ENCODE peak calls at places on chromosomes 16 and 17, in four cellular contexts. One of them, this sample, is unnamed.

GRCh38 chr17:81694810-81695209 is 8.4 kb upstream of the MRPL12 start:
- DNase-seq in endothelial cell of umbilical vein: no peak
- DNase-seq in A549: no peak
- DNase-seq in K562: no peak
- DNase-seq in this sample: no peak

GRCh38 chr16:77499373-77500285 is 64.8 kb upstream of the ADAMTS18 start:
- DNase-seq in A549: peak; percentile 6
- DNase-seq in K562: no peak
- DNase-seq in endothelial cell of umbilical vein: peak; percentile 91
- DNase-seq in this sample: no peak

GRCh38 chr17:34163681-34164080 is 91.4 kb upstream of the CCL2 start:
- DNase-seq in K562: peak; percentile 21
- DNase-seq in A549: peak; percentile 23
- DNase-seq in endothelial cell of umbilical vein: no peak
- DNase-seq in this sample: peak; percentile 52

GRCh38 chr17:19948100-19948943 is 29.3 kb downstream of the AKAP10 start:
- DNase-seq in endothelial cell of umbilical vein: no peak
- DNase-seq in A549: peak; percentile 21
- DNase-seq in K562: no peak
- DNase-seq in this sample: no peak

GRCh38 chr17:33647976-33648375 is 354.9 kb upstream of the ASIC2 start:
- DNase-seq in K562: no peak
- DNase-seq in endothelial cell of umbilical vein: no peak
- DNase-seq in A549: peak; percentile 20
- DNase-seq in this sample: peak; percentile 22

GRCh38 chr17:31427684-31428083 is 36.2 kb downstream of the RAB11FIP4 start:
- DNase-seq in endothelial cell of umbilical vein: no peak
- DNase-seq in A549: no peak
- DNase-seq in K562: no peak
- DNase-seq in this sample: no peak

GRCh38 chr16:52618753-52619497 is 72.0 kb upstream of the TOX3 start:
- DNase-seq in endothelial cell of umbilical vein: no peak
- DNase-seq in K562: no peak
- DNase-seq in A549: no peak
- DNase-seq in this sample: no peak

GRCh38 chr17:54891176-54891821 is 9.4 kb upstream of the TOM1L1 start:
- DNase-seq in K562: peak; percentile 74
- DNase-seq in endothelial cell of umbilical vein: peak; percentile 37
- DNase-seq in A549: peak; percentile 80
- DNase-seq in this sample: peak; percentile 51

GRCh38 chr16:21156767-21157467 is 1.6 kb upstream of the LDAF1 start:
- DNase-seq in endothelial cell of umbilical vein: peak; percentile 65
- DNase-seq in A549: peak; percentile 69
- DNase-seq in K562: peak; percentile 66
- DNase-seq in this sample: peak; percentile 40

GRCh38 chr17:76872221-76872873 is 4.1 kb downstream of the MGAT5B start:
- DNase-seq in K562: no peak
- DNase-seq in endothelial cell of umbilical vein: peak; percentile 72
- DNase-seq in A549: peak; percentile 92
- DNase-seq in this sample: peak; percentile 44

GRCh38 chr16:10181196-10182162 is 749 bp downstream of the GRIN2A start:
- DNase-seq in K562: peak; percentile 78
- DNase-seq in endothelial cell of umbilical vein: peak; percentile 35
- DNase-seq in A549: peak; percentile 62
- DNase-seq in this sample: peak; percentile 25

GRCh38 chr17:7293821-7294613 is 422 bp downstream of the YBX2 start:
- DNase-seq in A549: no peak
- DNase-seq in endothelial cell of umbilical vein: no peak
- DNase-seq in K562: peak; percentile 63
- DNase-seq in this sample: peak; percentile 42

GRCh38 chr16:53503270-53503911 is 382 bp upstream of the AKTIP start:
- DNase-seq in K562: peak; percentile 98
- DNase-seq in A549: peak; percentile 95
- DNase-seq in endothelial cell of umbilical vein: peak; percentile 100
- DNase-seq in this sample: peak; percentile 100

GRCh38 chr17:69884361-69884760 is 190.7 kb upstream of the KCNJ16 start:
- DNase-seq in endothelial cell of umbilical vein: no peak
- DNase-seq in A549: no peak
- DNase-seq in K562: no peak
- DNase-seq in this sample: no peak

GRCh38 chr17:43043306-43043705 is 18.3 kb downstream of the RND2 start:
- DNase-seq in K562: no peak
- DNase-seq in endothelial cell of umbilical vein: no peak
- DNase-seq in A549: no peak
- DNase-seq in this sample: no peak

GRCh38 chr17:45123930-45124796 is 8.2 kb downstream of the PLCD3 start:
- DNase-seq in endothelial cell of umbilical vein: peak; percentile 90
- DNase-seq in K562: peak; percentile 82
- DNase-seq in A549: peak; percentile 95
- DNase-seq in this sample: peak; percentile 98

GRCh38 chr17:33154869-33155455 is 138.1 kb downstream of the ASIC2 start:
- DNase-seq in endothelial cell of umbilical vein: no peak
- DNase-seq in A549: no peak
- DNase-seq in K562: no peak
- DNase-seq in this sample: no peak

GRCh38 chr16:53817117-53817516 is 113.2 kb downstream of the FTO start:
- DNase-seq in endothelial cell of umbilical vein: peak; percentile 64
- DNase-seq in K562: no peak
- DNase-seq in A549: peak; percentile 62
- DNase-seq in this sample: no peak

GRCh38 chr17:48554412-48555090 is 9.6 kb upstream of the HOXB2 start:
- DNase-seq in K562: no peak
- DNase-seq in A549: peak; percentile 66
- DNase-seq in endothelial cell of umbilical vein: no peak
- DNase-seq in this sample: no peak

GRCh38 chr17:50267074-50267841 is 7.0 kb upstream of the TMEM92 start:
- DNase-seq in K562: no peak
- DNase-seq in endothelial cell of umbilical vein: no peak
- DNase-seq in A549: no peak
- DNase-seq in this sample: no peak

GRCh38 chr17:80724723-80725388 is 180.2 kb downstream of the RPTOR start:
- DNase-seq in endothelial cell of umbilical vein: no peak
- DNase-seq in A549: peak; percentile 31
- DNase-seq in K562: no peak
- DNase-seq in this sample: no peak

GRCh38 chr16:11404608-11405007 is 59.3 kb downstream of the RMI2 start:
- DNase-seq in endothelial cell of umbilical vein: no peak
- DNase-seq in K562: no peak
- DNase-seq in A549: no peak
- DNase-seq in this sample: no peak

GRCh38 chr16:22252317-22252716 is 44.9 kb upstream of the POLR3E start:
- DNase-seq in endothelial cell of umbilical vein: no peak
- DNase-seq in K562: peak; percentile 32
- DNase-seq in A549: no peak
- DNase-seq in this sample: no peak

GRCh38 chr16:31714899-31715504 is 158.6 kb upstream of the ZNF267 start:
- DNase-seq in A549: no peak
- DNase-seq in endothelial cell of umbilical vein: no peak
- DNase-seq in K562: no peak
- DNase-seq in this sample: no peak

GRCh38 chr17:66746736-66747135 is 88.2 kb upstream of the CACNG5 start:
- DNase-seq in endothelial cell of umbilical vein: no peak
- DNase-seq in K562: no peak
- DNase-seq in A549: no peak
- DNase-seq in this sample: no peak

GRCh38 chr16:67173323-67173722 is 3.0 kb downstream of the NOL3 start:
- DNase-seq in A549: no peak
- DNase-seq in endothelial cell of umbilical vein: no peak
- DNase-seq in K562: no peak
- DNase-seq in this sample: no peak

GRCh38 chr16:67176662-67177061 is 6.3 kb downstream of the NOL3 start:
- DNase-seq in A549: no peak
- DNase-seq in K562: no peak
- DNase-seq in endothelial cell of umbilical vein: no peak
- DNase-seq in this sample: no peak

GRCh38 chr16:67177743-67178699 is 5.7 kb downstream of the MATCAP1 start:
- DNase-seq in A549: peak; percentile 57
- DNase-seq in endothelial cell of umbilical vein: peak; percentile 42
- DNase-seq in K562: peak; percentile 70
- DNase-seq in this sample: peak; percentile 43

GRCh38 chr16:67173808-67174705 is 3.7 kb downstream of the NOL3 start:
- DNase-seq in K562: no peak
- DNase-seq in endothelial cell of umbilical vein: peak; percentile 90
- DNase-seq in A549: peak; percentile 89
- DNase-seq in this sample: peak; percentile 88

DNA sequence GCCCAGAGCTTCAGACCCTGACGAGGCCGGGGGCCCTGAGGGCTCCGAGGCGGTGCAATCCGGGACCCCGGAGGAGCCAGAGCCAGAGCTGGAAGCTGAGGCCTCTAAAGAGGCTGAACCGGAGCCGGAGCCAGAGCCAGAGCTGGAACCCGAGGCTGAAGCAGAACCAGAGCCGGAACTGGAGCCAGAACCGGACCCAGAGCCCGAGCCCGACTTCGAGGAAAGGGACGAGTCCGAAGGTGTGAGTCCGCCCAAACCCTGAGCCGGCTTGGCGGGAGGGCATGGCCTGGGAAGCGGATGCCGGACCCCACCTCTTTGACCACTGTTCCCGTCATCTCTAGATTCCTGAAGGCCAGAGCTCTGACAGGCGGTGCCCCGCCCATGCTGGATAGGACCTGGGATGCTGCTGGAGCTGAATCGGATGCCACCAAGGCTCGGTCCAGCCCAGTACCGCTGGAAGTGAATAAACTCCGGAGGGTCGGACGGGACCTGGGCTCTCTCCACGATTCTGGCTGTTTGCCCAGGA is 4.4 kb downstream of the NOL3 start:
- DNase-seq in K562: no peak
- DNase-seq in A549: no peak
- DNase-seq in endothelial cell of umbilical vein: no peak
- DNase-seq in this sample: no peak
- TF ChIP-seq POLR2A in K562: no peak
- TF ChIP-seq POLR2A in A549: no peak
- TF ChIP-seq POLR2A in endothelial cell of umbilical vein: no peak
- TF ChIP-seq POLR2A in this sample: no peak

DNA sequence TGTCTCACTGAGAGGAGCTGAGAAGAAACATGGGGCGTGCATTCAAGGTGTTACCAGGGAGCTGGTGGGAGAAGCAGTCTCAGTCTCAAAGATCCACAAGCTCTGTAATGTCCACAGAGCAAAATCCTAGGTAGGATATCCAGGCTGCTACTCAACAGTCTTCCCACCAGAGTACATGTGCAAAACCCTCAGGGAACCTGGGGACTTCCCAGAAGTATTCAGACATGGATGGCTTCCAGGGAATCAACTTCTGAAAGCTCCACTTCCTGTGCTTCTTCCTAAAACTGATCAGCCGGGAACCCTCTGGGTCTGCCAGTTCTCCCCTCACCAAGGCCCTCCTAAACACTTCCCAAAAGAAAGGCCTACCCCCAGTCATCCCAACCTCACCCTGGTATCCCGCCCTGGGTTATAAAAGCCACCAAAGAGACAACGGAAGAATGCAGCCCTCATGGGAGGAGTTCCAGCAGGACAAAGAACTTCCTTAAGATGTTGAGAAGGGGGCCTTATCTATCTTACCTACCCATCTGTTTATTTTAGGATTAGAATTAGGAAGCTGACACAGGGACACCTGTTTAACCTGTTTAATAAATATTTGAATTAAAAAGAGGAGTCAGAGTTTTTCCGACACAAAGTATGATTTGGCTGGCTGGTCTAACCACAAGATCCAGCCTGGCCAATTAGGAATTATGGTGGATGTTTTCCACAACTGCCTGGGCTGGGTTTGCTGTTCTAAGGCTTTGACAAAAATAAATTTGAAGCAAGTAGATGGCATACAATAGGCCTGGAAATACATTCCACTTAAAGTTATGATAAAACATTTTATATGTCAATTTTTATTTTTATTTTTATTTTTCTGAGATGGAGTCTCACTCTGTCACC is 37.0 kb downstream of the CUEDC1 start:
- DNase-seq in K562: peak; percentile 46
- DNase-seq in A549: no peak
- DNase-seq in endothelial cell of umbilical vein: no peak
- DNase-seq in this sample: no peak
- TF ChIP-seq MYC in K562: no peak
- TF ChIP-seq MYC in A549: no peak
- TF ChIP-seq MYC in endothelial cell of umbilical vein: no peak
- TF ChIP-seq MYC in this sample: no peak

GRCh38 chr17:46979023-46979870 is at the start of gene RPRML:
- DNase-seq in A549: peak; percentile 25
- DNase-seq in endothelial cell of umbilical vein: peak; percentile 44
- DNase-seq in K562: peak; percentile 77
- DNase-seq in this sample: peak; percentile 42

GRCh38 chr17:46976626-46977270 is 2.3 kb downstream of the RPRML start:
- DNase-seq in K562: peak; percentile 44
- DNase-seq in A549: no peak
- DNase-seq in endothelial cell of umbilical vein: no peak
- DNase-seq in this sample: peak; percentile 42

GRCh38 chr17:46977750-46978488 is 1.1 kb downstream of the RPRML start:
- DNase-seq in A549: no peak
- DNase-seq in endothelial cell of umbilical vein: no peak
- DNase-seq in K562: no peak
- DNase-seq in this sample: no peak

GRCh38 chr17:46978489-46979022 is 497 bp downstream of the RPRML start:
- DNase-seq in K562: peak; percentile 63
- DNase-seq in A549: no peak
- DNase-seq in endothelial cell of umbilical vein: no peak
- DNase-seq in this sample: no peak

DNA sequence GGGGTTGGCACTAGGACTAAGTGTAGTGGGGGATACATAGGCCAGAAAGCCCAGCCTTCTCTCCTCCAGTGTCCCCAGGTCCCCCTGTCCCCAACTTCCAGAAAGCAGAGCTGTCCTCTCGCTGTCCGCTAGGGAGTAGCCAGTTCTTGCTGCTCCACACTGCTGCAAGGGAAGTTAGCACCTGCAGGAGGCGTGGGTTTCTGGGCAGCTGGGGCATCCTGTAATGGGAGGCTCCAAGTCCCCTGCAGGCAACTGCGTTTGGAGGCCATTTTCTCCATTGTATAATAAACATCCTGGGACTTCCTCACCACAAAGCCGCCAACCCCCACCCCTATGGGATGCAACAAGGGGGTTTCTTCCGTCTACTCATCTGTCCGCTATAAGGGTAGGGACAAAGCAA is 1.7 kb downstream of the RPRML start:
- DNase-seq in K562: peak; percentile 49
- DNase-seq in endothelial cell of umbilical vein: no peak
- DNase-seq in A549: peak; percentile 73
- DNase-seq in this sample: peak; percentile 63
- TF ChIP-seq CTCF in K562: peak; percentile 72
- TF ChIP-seq CTCF in endothelial cell of umbilical vein: peak; percentile 23
- TF ChIP-seq CTCF in A549: peak; percentile 24
- TF ChIP-seq CTCF in this sample: peak; percentile 44

DNA sequence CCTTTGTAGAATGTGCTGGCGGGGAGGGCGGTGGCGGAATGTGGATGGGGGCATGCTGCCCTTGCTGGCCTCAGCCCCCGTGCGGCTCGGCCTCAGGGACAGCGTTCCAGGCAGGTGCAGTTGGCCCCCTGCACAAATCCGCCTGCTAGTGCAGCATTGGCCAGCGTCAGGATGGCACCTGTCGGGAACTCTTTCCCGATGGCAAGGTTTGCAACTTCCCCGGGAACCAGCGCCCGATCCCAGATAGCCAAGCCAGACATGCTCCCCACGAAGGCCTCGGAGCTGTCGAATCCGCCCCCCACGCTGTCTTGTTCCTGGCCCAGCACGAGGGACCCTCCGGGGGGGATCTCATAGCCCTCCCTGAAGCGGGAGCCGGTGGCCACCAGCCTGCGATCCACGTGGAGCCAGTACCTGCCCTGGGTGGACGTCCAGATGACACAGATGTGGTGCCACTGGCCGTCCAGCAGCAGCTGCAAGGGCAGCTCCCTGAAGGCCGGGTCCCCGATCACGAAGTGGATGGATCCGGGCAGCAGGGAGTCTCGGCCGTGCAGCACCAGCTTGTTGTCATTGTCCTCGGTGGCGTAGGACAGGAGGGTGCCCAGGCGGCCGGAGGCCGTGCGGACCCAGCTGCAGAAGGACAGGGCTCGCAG is 2.8 kb downstream of the PTX4 start:
- DNase-seq in K562: no peak
- DNase-seq in A549: no peak
- DNase-seq in endothelial cell of umbilical vein: no peak
- DNase-seq in this sample: no peak
- TF ChIP-seq POLR2A in K562: no peak
- TF ChIP-seq POLR2A in A549: no peak
- TF ChIP-seq POLR2A in endothelial cell of umbilical vein: no peak
- TF ChIP-seq POLR2A in this sample: no peak

This sample was measured in NB4.